ENCODE peak calls at places on chromosomes 11 and 22, in six cellular contexts. K is A549, M is GM12891, I is IMR-90, D is transverse colon, P is testis. Z is an unnamed sample.

GRCh38 chr11:122167100-122167499 is 51.1 kb upstream of the BLID start:
- DNase-seq in K (no peak), M (no peak), I (peak), D (no peak), P (no peak), Z (no peak)

GRCh38 chr11:110430267-110431211 is 791 bp downstream of the FDX1 start:
- DNase-seq in K (no peak), M (peak), I (peak), D (peak), P (peak), Z (peak)

GRCh38 chr11:74696488-74696887 is 34.7 kb downstream of the CHRDL2 start:
- DNase-seq in K (no peak), M (no peak), I (no peak), D (no peak), P (no peak), Z (no peak)

GRCh38 chr11:124760205-124760652 is 1.9 kb downstream of the ESAM start:
- DNase-seq in K (no peak), M (peak), I (no peak), D (no peak), P (no peak), Z (no peak)

GRCh38 chr11:79543101-79543500 is 102.3 kb upstream of the TENM4 start:
- DNase-seq in K (no peak), M (no peak), I (no peak), D (no peak), P (no peak), Z (no peak)

GRCh38 chr22:31148953-31149627 is 8.8 kb upstream of the PLA2G3 start:
- DNase-seq in K (peak), M (no peak), I (peak), D (peak), P (peak), Z (peak)

GRCh38 chr11:37721485-37721884 is 1123.4 kb upstream of the RAG2 start:
- DNase-seq in K (no peak), M (no peak), I (no peak), D (no peak), P (no peak), Z (peak)

GRCh38 chr11:134667505-134667904 is 255.5 kb upstream of the B3GAT1 start:
- DNase-seq in K (no peak), M (no peak), I (no peak), D (no peak), P (no peak), Z (no peak)

GRCh38 chr11:126703661-126704060 is 296.9 kb downstream of the KIRREL3 start:
- DNase-seq in K (no peak), M (no peak), I (no peak), D (no peak), P (no peak), Z (no peak)

GRCh38 chr11:123741159-123741951 is at the start of gene ZNF202:
- DNase-seq in K (peak), M (peak), I (peak), D (peak), P (peak), Z (peak)

GRCh38 chr22:36506637-36507517 is at the start of gene FOXRED2:
- DNase-seq in K (peak), M (peak), I (peak), D (peak), P (peak), Z (peak)

GRCh38 chr22:36510384-36510783 is 3.5 kb upstream of the FOXRED2 start:
- DNase-seq in K (no peak), M (no peak), I (no peak), D (no peak), P (no peak), Z (peak)

GRCh38 chr22:36512333-36512732 is 5.5 kb upstream of the FOXRED2 start:
- DNase-seq in K (no peak), M (no peak), I (no peak), D (no peak), P (no peak), Z (no peak)

GRCh38 chr22:36507518-36508010 is 724 bp upstream of the FOXRED2 start:
- DNase-seq in K (no peak), M (no peak), I (no peak), D (no peak), P (no peak), Z (no peak)

GRCh38 chr22:36510966-36511881 is 4.4 kb upstream of the FOXRED2 start:
- DNase-seq in K (peak), M (no peak), I (peak), D (peak), P (peak), Z (peak)
- TF ChIP-seq POLR2A in K (no peak), M (no peak), I (no peak), D (no peak), P (no peak), Z (no peak)

GRCh38 chr11:73248526-73249185 is 23.5 kb upstream of the P2RY6 start:
- DNase-seq in K (no peak), M (no peak), I (no peak), D (no peak), P (no peak), Z (no peak)
- TF ChIP-seq POLR2A in K (no peak), M (no peak), I (no peak), D (no peak), P (no peak), Z (no peak)

GRCh38 chr22:29883045-29883830 is at the start of gene MTMR3:
- DNase-seq in K (peak), M (peak), I (peak), D (peak), P (peak), Z (peak)
- TF ChIP-seq POLR2A in K (peak), M (peak), I (peak), D (peak), P (no peak), Z (peak)

DNA sequence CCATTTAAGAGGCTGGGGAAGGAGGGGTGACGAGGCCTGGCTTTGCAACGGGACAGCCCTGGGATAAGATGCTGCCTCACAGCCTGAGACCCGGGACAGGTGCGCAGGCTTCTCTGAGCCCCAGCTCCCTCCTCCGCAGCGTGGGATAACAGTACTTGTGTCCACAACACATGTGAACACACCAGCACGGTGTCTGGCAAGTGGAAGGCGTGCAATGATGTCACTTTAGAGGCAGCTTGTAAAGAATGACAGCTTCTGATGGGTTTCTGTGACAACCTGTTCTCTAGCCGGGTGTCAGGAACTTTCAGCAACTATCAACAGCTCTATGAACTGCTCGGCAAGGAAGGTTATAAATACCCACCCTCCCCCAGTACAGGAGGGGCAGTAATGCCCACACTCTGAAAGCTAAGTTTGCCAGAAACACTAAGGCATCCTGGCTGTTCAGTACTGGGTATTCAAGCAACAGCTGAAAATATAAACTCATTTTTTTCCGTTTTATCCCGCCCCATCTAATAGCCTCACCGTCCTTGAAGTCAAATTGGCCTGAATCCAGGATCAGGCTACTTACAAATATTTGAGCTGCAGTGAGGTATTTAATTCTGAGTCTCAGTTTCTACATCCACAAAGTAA is 59.7 kb downstream of the MYH9 start:
- DNase-seq in K (no peak), M (no peak), I (peak), D (no peak), P (no peak), Z (no peak)
- TF ChIP-seq POLR2A in K (no peak), M (no peak), I (peak), D (no peak), P (no peak), Z (no peak)

GRCh38 chr11:111736621-111737055 is 29.6 kb downstream of the PPP2R1B start:
- DNase-seq in K (no peak), M (no peak), I (no peak), D (no peak), P (no peak), Z (no peak)

GRCh38 chr11:111733655-111734088 is 32.5 kb downstream of the PPP2R1B start:
- DNase-seq in K (no peak), M (no peak), I (no peak), D (no peak), P (no peak), Z (no peak)

GRCh38 chr11:111734383-111735261 is 31.6 kb downstream of the PPP2R1B start:
- DNase-seq in K (no peak), M (no peak), I (no peak), D (no peak), P (no peak), Z (no peak)

GRCh38 chr11:111736191-111736590 is 30.0 kb downstream of the PPP2R1B start:
- DNase-seq in K (no peak), M (no peak), I (peak), D (no peak), P (no peak), Z (no peak)

GRCh38 chr11:111735262-111736116 is 30.7 kb downstream of the PPP2R1B start:
- DNase-seq in K (no peak), M (no peak), I (peak), D (peak), P (no peak), Z (peak)
- TF ChIP-seq POLR2A in K (no peak), M (no peak), I (peak), D (no peak), P (no peak), Z (no peak)

DNA sequence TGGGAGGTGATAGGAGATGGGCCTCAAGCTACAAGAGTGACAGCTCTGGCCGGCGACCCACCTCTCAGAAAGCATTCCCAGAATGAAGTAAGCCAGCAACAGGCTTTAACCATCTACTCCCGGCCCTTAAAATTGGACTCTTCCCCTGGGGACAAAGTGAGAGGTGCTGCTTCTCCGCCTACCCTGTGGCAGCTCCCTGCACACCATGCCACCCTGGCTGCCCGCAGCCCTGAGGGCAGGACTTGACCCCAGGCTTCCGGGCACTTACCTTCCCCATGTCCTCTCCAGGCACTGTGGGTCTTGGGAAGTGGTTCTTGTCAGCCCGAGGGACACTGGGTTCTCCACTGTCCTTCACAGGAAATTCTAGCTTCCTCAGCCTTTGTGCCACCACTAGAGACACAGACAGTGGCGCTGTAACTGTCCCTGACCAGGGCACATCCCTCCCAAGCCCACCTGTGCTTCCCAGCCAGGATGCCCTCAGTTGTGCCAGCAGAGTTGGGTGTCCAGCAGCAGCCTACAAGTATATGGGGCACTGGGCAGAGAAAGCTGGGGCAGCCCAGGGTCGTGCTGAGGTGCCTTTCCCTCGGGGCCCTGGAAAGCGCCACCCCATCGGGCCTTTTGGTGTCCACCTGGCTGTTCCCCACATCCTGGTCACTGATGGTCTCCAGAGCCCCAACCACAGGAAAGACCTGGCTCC is 28.9 kb downstream of the PPP2R1B start:
- DNase-seq in K (no peak), M (no peak), I (no peak), D (no peak), P (no peak), Z (no peak)
- TF ChIP-seq POLR2A in K (no peak), M (no peak), I (no peak), D (no peak), P (no peak), Z (no peak)

DNA sequence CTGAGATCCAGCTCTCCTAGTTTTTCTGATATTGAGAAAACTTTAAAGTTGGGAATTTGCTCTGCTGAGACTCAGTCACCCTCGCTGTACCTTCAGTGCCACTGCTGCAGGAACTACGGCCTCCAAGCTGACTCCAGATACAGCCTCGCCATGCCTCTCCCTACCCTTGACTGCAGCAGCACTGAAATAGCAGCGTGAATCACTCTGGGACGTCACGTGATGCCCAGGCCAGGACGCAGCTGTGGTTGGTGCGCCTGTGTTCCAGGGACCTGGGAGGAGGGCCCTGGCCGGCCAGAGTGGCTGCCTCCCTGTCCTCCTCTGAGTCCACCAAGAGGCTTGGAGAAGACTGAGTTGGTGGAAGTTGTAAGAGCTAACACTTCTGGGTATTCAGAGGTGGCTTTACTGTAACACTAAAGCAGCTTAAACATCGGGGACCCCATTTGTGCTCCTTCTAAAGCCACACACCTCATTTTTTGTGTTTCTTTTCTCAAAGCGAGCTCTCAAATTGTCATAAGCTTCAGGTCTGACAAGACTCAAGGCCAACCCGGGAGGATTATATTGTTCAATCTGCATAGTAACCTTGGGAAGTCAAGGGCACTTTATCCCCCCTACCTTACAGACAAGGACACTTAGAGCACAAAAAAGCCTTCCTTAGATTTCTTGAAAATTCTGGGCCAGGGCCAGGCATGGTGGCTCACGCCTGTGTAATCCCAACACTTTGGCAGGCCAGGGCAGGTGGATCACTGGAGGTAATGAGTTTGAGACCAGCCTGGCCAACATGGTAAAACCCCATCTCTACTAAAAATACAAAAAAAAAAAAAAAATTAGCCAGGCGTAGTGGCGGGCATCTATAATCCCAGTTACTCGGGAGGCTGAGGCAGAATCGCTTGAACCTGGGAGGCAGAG is 4.2 kb upstream of the STIP1 start:
- DNase-seq in K (peak), M (peak), I (peak), D (peak), P (peak), Z (peak)
- TF ChIP-seq POLR2A in K (peak), M (peak), I (peak), D (peak), P (peak), Z (peak)

GRCh38 chr22:37748659-37749058 is 51.8 kb downstream of the TRIOBP start:
- DNase-seq in K (no peak), M (no peak), I (no peak), D (no peak), P (no peak), Z (no peak)

GRCh38 chr22:37745548-37746365 is 48.9 kb downstream of the TRIOBP start:
- DNase-seq in K (peak), M (peak), I (peak), D (peak), P (peak), Z (peak)

GRCh38 chr22:37747715-37748100 is 50.9 kb downstream of the TRIOBP start:
- DNase-seq in K (no peak), M (no peak), I (no peak), D (no peak), P (no peak), Z (no peak)

GRCh38 chr22:37746366-37747089 is 49.7 kb downstream of the TRIOBP start:
- DNase-seq in K (no peak), M (peak), I (no peak), D (no peak), P (no peak), Z (peak)

DNA sequence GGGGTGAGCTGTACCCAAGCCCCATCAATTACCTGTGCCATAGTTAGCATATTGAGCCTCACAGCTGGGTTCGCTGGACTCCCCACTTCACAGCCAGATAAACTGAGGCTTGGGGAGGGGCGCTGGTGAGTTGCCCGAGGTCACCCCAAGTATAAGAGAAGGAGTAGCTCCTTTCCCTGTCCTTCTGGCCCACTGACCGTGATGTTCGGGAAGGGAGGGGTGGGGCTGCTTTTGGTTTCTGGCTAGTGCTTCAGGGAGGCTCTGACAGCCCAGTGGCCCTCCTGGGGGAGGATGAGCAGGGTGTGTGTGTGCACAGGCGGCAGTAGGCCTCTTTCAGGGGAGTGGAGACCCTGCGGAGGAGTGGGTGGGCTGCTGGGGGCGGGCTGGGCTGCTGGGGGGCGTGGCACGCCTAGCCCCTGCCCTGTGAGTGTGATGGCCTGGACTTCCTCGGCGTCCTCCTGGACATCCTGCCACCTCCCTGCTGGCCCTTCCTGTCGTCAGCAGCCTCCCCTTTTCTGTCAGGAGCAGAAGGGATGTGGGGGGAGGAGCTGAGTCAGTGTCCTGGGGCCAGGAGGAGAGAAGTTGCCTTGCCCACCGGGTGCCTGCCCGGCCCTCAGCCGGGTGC is 50.4 kb downstream of the TRIOBP start:
- DNase-seq in K (no peak), M (no peak), I (peak), D (no peak), P (no peak), Z (no peak)
- TF ChIP-seq POLR2A in K (peak), M (no peak), I (peak), D (no peak), P (no peak), Z (no peak)